ENCODE peak calls at places on chromosomes 4 and X, in seven cellular contexts. B, L, Y, K, M, Q and S are unnamed samples.

GRCh38 chr4:110032603-110033002 is 119.9 kb downstream of the EGF start:
- DNase-seq in B (no peak), Y (no peak), Q (no peak), K (no peak), M (no peak), L (no peak), S (peak; percentile 18)

GRCh38 chr4:76447326-76447954 is 12.4 kb downstream of the SHROOM3 start:
- DNase-seq in Q (no peak), Y (no peak), L (peak; percentile 37), M (no peak), K (no peak), B (peak; percentile 20), S (peak; percentile 43)

GRCh38 chrX:74925210-74926088 is at the start of gene NEXMIF:
- DNase-seq in Q (peak; percentile 32), Y (peak; percentile 44), K (peak; percentile 49), B (no peak), L (no peak), M (no peak), S (peak; percentile 7)

GRCh38 chrX:107775000-107775733 is 420 bp downstream of the TSC22D3 start:
- DNase-seq in M (no peak), K (no peak), Q (no peak), L (no peak), B (no peak), Y (no peak), S (no peak)

GRCh38 chr4:55910140-55910539 is 38.6 kb upstream of the CEP135 start:
- DNase-seq in B (peak; percentile 68), L (no peak), Y (no peak), Q (no peak), M (no peak), K (no peak), S (peak; percentile 47)

GRCh38 chr4:27048350-27049100 is 187.9 kb downstream of the STIM2 start:
- DNase-seq in Q (no peak), K (no peak), M (no peak), L (peak; percentile 25), B (peak; percentile 27), Y (peak; percentile 23), S (peak; percentile 18)

GRCh38 chr4:187046471-187046870 is 322.8 kb upstream of the FAT1 start:
- DNase-seq in Q (no peak), B (no peak), L (no peak), M (no peak), Y (no peak), K (no peak), S (no peak)

GRCh38 chrX:119410027-119410819 is 11.1 kb downstream of the SLC25A43 start:
- DNase-seq in B (peak; percentile 69), L (peak; percentile 38), M (no peak), Y (no peak), Q (peak; percentile 83), K (no peak), S (peak; percentile 51)

GRCh38 chr4:125639182-125639621 is 324.4 kb downstream of the FAT4 start:
- DNase-seq in Q (no peak), Y (peak; percentile 1), L (peak; percentile 83), M (peak; percentile 82), K (peak; percentile 89), B (peak; percentile 1), S (peak; percentile 6)

GRCh38 chrX:73987166-73987565 is 316.8 kb upstream of the ZCCHC13 start:
- DNase-seq in K (no peak), Q (no peak), B (no peak), L (no peak), M (no peak), Y (no peak), S (no peak)

GRCh38 chr4:88320780-88321373 is 36.5 kb upstream of the PPM1K start:
- DNase-seq in M (no peak), K (peak; percentile 28), B (no peak), Q (peak; percentile 7), L (peak; percentile 91), Y (no peak), S (peak; percentile 49)

GRCh38 chr4:6938237-6938636 is 28.6 kb downstream of the TBC1D14 start:
- DNase-seq in Y (no peak), M (no peak), B (no peak), L (no peak), Q (no peak), K (no peak), S (no peak)

GRCh38 chrX:103782640-103783039 is 6.0 kb downstream of the PLP1 start:
- DNase-seq in Y (peak; percentile 18), K (peak; percentile 17), M (no peak), Q (no peak), B (no peak), L (no peak), S (no peak)

GRCh38 chrX:72131317-72132294 is at the start of gene RTL5:
- DNase-seq in M (no peak), L (peak; percentile 94), Q (peak; percentile 45), Y (peak; percentile 78), K (peak; percentile 72), B (peak; percentile 85), S (peak; percentile 95)

GRCh38 chrX:2464677-2465166 is 36.1 kb downstream of the DHRSX start:
- DNase-seq in K (peak; percentile 54), L (peak; percentile 69), M (no peak), Q (peak; percentile 58), Y (no peak), B (no peak), S (no peak)

GRCh38 chr4:165994706-165995105 is 121.7 kb downstream of the TLL1 start:
- DNase-seq in K (no peak), Q (no peak), M (no peak), B (no peak), L (no peak), Y (no peak), S (peak; percentile 14)

GRCh38 chr4:98369322-98369721 is 108.1 kb downstream of the RAP1GDS1 start:
- DNase-seq in Y (no peak), B (no peak), L (no peak), M (no peak), K (no peak), Q (no peak), S (no peak)

GRCh38 chrX:151974336-151975227 is at the start of gene GABRE:
- DNase-seq in M (no peak), Y (peak; percentile 24), Q (peak; percentile 17), B (no peak), K (peak; percentile 44), L (peak; percentile 59), S (peak; percentile 22)

GRCh38 chr4:105215609-105216313 is 69.1 kb downstream of the TET2 start:
- DNase-seq in M (no peak), L (no peak), Y (no peak), K (no peak), B (peak; percentile 70), Q (no peak), S (no peak)

GRCh38 chr4:169175035-169175434 is 95.7 kb downstream of the SH3RF1 start:
- DNase-seq in L (peak; percentile 30), M (no peak), Q (no peak), K (no peak), Y (no peak), B (no peak), S (no peak)

GRCh38 chr4:7703669-7704068 is 236.0 kb downstream of the AFAP1 start:
- DNase-seq in Q (no peak), L (no peak), B (no peak), M (no peak), K (no peak), Y (no peak), S (no peak)

GRCh38 chr4:35802644-35803043 is 441.7 kb downstream of the ARAP2 start:
- DNase-seq in B (no peak), K (no peak), Y (no peak), Q (no peak), L (no peak), M (no peak), S (no peak)

GRCh38 chr4:100347241-100347640 is 157.0 kb upstream of the DDIT4L start:
- DNase-seq in L (no peak), B (no peak), Y (no peak), K (no peak), M (no peak), Q (no peak), S (no peak)

GRCh38 chr4:100348472-100348871 is 158.2 kb upstream of the DDIT4L start:
- DNase-seq in Q (peak; percentile 71), K (no peak), Y (no peak), L (no peak), B (peak; percentile 88), M (no peak), S (peak; percentile 67)
- H2BK120ac ChIP-seq in Q (no peak overlapping the region), K (no peak overlapping the region), Y (no peak overlapping the region), L (no peak overlapping the region), B (peak overlapping the region; percentile 8), M (no peak overlapping the region), S (no peak overlapping the region)

GRCh38 chrX:155329293-155329692 is 5.1 kb downstream of the CLIC2 start:
- DNase-seq in L (no peak), B (no peak), M (no peak), Q (no peak), K (no peak), Y (no peak), S (no peak)

GRCh38 chrX:155330992-155331391 is 3.4 kb downstream of the CLIC2 start:
- DNase-seq in B (no peak), L (no peak), K (no peak), Q (no peak), M (no peak), Y (no peak), S (no peak)

GRCh38 chrX:155334486-155335316 is at the start of gene CLIC2:
- DNase-seq in B (peak; percentile 79), M (no peak), Q (no peak), Y (no peak), K (no peak), L (no peak), S (peak; percentile 67)

GRCh38 chrX:155333701-155334100 is 713 bp downstream of the CLIC2 start:
- DNase-seq in Y (no peak), B (no peak), M (no peak), Q (no peak), L (no peak), K (no peak), S (no peak)
- H4K8ac ChIP-seq in Y (no peak overlapping the region), B (no peak overlapping the region), M (no peak overlapping the region), Q (no peak overlapping the region), L (no peak overlapping the region), K (no peak overlapping the region), S (no peak overlapping the region)

GRCh38 chr4:159762672-159763071 is 659.8 kb downstream of the RAPGEF2 start:
- DNase-seq in L (no peak), Q (no peak), Y (no peak), M (no peak), K (no peak), B (no peak), S (no peak)
- H2BK120ac ChIP-seq in L (no peak overlapping the region), Q (no peak overlapping the region), Y (no peak overlapping the region), M (no peak overlapping the region), K (no peak overlapping the region), B (no peak overlapping the region), S (no peak overlapping the region)

GRCh38 chrX:110403839-110404238 is 45.2 kb downstream of the RTL9 start:
- DNase-seq in K (no peak), L (no peak), Y (no peak), M (no peak), B (peak; percentile 78), Q (peak; percentile 40), S (peak; percentile 74)

GRCh38 chrX:110402855-110403230 is 44.2 kb downstream of the RTL9 start:
- DNase-seq in B (no peak), Y (no peak), Q (no peak), L (no peak), K (no peak), M (no peak), S (no peak)

GRCh38 chrX:110401142-110401541 is 42.5 kb downstream of the RTL9 start:
- DNase-seq in L (no peak), Y (no peak), Q (no peak), K (no peak), B (no peak), M (no peak), S (no peak)

GRCh38 chrX:110403436-110403835 is 44.8 kb downstream of the RTL9 start:
- DNase-seq in L (no peak), M (no peak), Q (no peak), Y (no peak), K (no peak), B (no peak), S (peak; percentile 9)

GRCh38 chrX:110402091-110402854 is 43.6 kb downstream of the RTL9 start:
- DNase-seq in Y (no peak), M (no peak), Q (peak; percentile 76), L (peak; percentile 88), K (peak; percentile 38), B (peak; percentile 74), S (peak; percentile 56)
- H4K8ac ChIP-seq in Y (no peak overlapping the region), M (no peak overlapping the region), Q (no peak overlapping the region), L (no peak overlapping the region), K (no peak overlapping the region), B (peak overlapping the region; percentile 27), S (no peak overlapping the region)